ENCODE peak calls at places on chromosomes 6 and 20, in eight cellular contexts. P, Q, L, M, Z, S, F and V are unnamed samples.

GRCh38 chr6:31128093-31128676 is 7.9 kb upstream of the CDSN start:
- DNase-seq in M (peak; percentile 67), Q (peak; percentile 24), F (peak; percentile 40), L (peak; percentile 50), Z (peak; percentile 17), S (peak; percentile 79), P (peak; percentile 85), V (peak; percentile 21)

GRCh38 chr6:157531169-157531985 is 150.4 kb downstream of the ZDHHC14 start:
- DNase-seq in Q (no peak), L (no peak), M (no peak), F (no peak), S (no peak), Z (no peak), P (no peak), V (no peak)

GRCh38 chr6:123587838-123588545 is 48.8 kb downstream of the TRDN start:
- DNase-seq in S (no peak), L (no peak), M (no peak), P (no peak), Z (no peak), F (no peak), Q (no peak), V (no peak)

GRCh38 chr20:49397525-49397924 is 84.9 kb downstream of the KCNB1 start:
- DNase-seq in Z (no peak), S (no peak), P (peak; percentile 50), F (no peak), Q (peak; percentile 25), L (peak; percentile 67), M (no peak), V (peak; percentile 7)

GRCh38 chr6:13446371-13446770 is 41.0 kb downstream of the GFOD1 start:
- DNase-seq in P (no peak), L (no peak), S (no peak), M (no peak), Q (no peak), F (no peak), Z (no peak), V (no peak)

GRCh38 chr6:155880905-155881304 is 425.3 kb upstream of the NOX3 start:
- DNase-seq in Q (peak; percentile 47), L (peak; percentile 12), Z (no peak), P (peak; percentile 55), F (no peak), S (no peak), M (no peak), V (no peak)

GRCh38 chr20:46939031-46939430 is 44.4 kb downstream of the EYA2 start:
- DNase-seq in F (no peak), Q (no peak), L (peak; percentile 38), Z (no peak), M (no peak), P (peak; percentile 38), S (no peak), V (no peak)

GRCh38 chr6:45026003-45026516 is 302.1 kb upstream of the RUNX2 start:
- DNase-seq in Z (no peak), Q (peak; percentile 53), F (no peak), P (no peak), S (no peak), L (peak; percentile 55), M (no peak), V (no peak)

GRCh38 chr6:33905081-33905609 is 101.3 kb upstream of the MLN start:
- DNase-seq in Z (no peak), M (no peak), Q (no peak), F (no peak), S (no peak), P (no peak), L (no peak), V (no peak)

GRCh38 chr6:39280247-39280731 is 33.9 kb downstream of the KCNK17 start:
- DNase-seq in F (no peak), Q (no peak), Z (no peak), M (no peak), L (peak; percentile 4), S (no peak), P (peak; percentile 86), V (no peak)

GRCh38 chr6:23140879-23141278 is 571.5 kb downstream of the HDGFL1 start:
- DNase-seq in L (peak; percentile 10), Z (no peak), S (no peak), Q (peak; percentile 2), M (no peak), F (no peak), P (no peak), V (no peak)

GRCh38 chr20:57442160-57442887 is 51.1 kb downstream of the RBM38 start:
- DNase-seq in Q (no peak), S (no peak), Z (no peak), F (no peak), L (no peak), M (peak; percentile 50), P (no peak), V (no peak)

GRCh38 chr20:10705801-10706459 is 32.1 kb upstream of the JAG1 start:
- DNase-seq in S (no peak), F (no peak), Z (no peak), L (no peak), M (no peak), Q (no peak), P (peak; percentile 99), V (no peak)

GRCh38 chr6:63964347-63964746 is 328.7 kb downstream of the PHF3 start:
- DNase-seq in Z (no peak), L (no peak), F (no peak), M (no peak), S (no peak), Q (no peak), P (no peak), V (no peak)

GRCh38 chr20:20368414-20369352 is 779 bp downstream of the INSM1 start:
- DNase-seq in Z (no peak), Q (no peak), M (no peak), S (no peak), P (no peak), L (no peak), F (no peak), V (no peak)

GRCh38 chr20:5127859-5128409 is 1.1 kb downstream of the CDS2 start:
- DNase-seq in L (peak; percentile 24), S (no peak), F (no peak), M (no peak), Z (no peak), P (no peak), Q (no peak), V (no peak)

GRCh38 chr6:42217165-42217522 is 517 bp downstream of the MRPS10 start:
- DNase-seq in M (no peak), F (no peak), P (no peak), S (no peak), L (no peak), Z (no peak), Q (no peak), V (no peak)

GRCh38 chr6:23218751-23219150 is 649.4 kb downstream of the HDGFL1 start:
- DNase-seq in L (no peak), F (no peak), S (no peak), M (no peak), Q (no peak), Z (no peak), P (no peak), V (no peak)

GRCh38 chr6:129634411-129635230 is 75.4 kb downstream of the ARHGAP18 start:
- DNase-seq in Q (peak; percentile 30), L (peak; percentile 25), F (no peak), S (no peak), Z (no peak), P (no peak), M (no peak), V (no peak)

GRCh38 chr6:80468398-80468797 is 361.9 kb downstream of the BCKDHB start:
- DNase-seq in P (no peak), M (no peak), L (no peak), Q (no peak), S (no peak), F (no peak), Z (no peak), V (no peak)

DNA sequence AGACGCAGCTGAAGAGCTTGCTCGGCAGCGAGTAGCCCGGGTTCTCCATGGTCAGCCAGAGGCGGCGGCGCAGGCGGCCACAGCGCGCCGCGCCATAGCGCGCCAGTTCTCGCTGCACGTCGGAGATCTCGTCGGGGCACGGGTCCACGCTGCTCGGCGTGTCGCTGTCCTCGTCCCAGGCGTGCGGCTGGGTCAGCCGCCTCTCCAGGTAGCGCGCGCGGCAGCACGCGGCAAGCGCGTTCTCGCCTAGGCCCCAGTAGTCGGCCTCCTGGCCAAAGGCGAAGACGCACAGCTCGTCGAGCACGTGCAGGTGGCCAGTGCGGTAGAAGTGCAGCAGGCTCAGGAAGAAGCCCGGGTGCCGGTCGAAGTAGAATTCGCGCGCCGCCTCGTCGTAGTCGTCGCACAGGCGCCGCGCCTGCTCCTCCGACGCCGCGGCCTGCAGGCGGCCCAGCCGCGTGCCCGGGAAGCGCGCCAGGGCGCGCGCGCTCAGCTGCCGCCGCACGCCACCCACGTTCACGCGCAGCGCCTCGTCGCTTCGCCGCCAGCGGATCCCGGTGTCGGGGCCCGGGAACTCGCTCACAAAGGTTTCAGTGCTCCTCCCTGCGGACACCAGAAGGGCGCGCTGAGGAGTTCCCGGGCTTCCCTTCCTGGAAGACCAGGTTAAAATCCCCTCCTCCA is 2.7 kb downstream of the KCNS1 start:
- DNase-seq in L (peak; percentile 39), F (peak; percentile 26), P (no peak), S (no peak), Q (no peak), Z (peak; percentile 41), M (no peak), V (no peak)
- TF ChIP-seq CTCF in L (peak; percentile 16), F (no peak), P (no peak), S (no peak), Q (peak; percentile 26), Z (no peak), M (no peak), V (peak; percentile 2)

DNA sequence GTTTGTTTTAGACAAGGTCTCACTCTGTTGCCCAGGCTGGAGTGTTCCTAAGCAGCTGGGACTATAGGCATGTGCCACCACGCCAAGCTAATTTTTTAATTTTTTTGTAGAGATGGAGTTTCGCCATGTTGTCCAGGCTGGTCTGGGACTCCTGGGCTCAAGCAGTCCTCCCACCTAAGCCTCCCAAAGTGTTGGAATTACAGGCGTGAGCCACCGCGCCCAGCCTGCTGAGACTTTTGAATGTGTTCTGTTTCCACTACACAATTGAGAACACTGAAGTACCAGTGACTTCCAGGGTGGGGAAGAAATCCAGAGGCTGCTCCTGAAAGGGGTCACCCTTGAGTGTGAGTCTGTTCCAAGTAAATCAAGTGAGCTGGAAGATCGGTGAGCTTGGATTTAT is 81.3 kb upstream of the ARMC2 start:
- DNase-seq in Z (no peak), P (no peak), Q (no peak), S (no peak), L (no peak), M (no peak), F (no peak), V (no peak)
- H3K4me3 ChIP-seq in Z (no peak overlapping the region), P (no peak overlapping the region), Q (no peak overlapping the region), S (no peak overlapping the region), L (no peak overlapping the region), M (no peak overlapping the region), F (no peak overlapping the region), V (no peak overlapping the region)

GRCh38 chr20:61662226-61662945 is 403.3 kb downstream of the TAF4 start:
- DNase-seq in L (no peak), Z (no peak), M (no peak), Q (no peak), P (no peak), F (no peak), S (no peak), V (no peak)
- TF ChIP-seq CTCF in L (no peak), Z (no peak), M (no peak), Q (no peak), P (peak; percentile 17), F (no peak), S (no peak), V (no peak)

DNA sequence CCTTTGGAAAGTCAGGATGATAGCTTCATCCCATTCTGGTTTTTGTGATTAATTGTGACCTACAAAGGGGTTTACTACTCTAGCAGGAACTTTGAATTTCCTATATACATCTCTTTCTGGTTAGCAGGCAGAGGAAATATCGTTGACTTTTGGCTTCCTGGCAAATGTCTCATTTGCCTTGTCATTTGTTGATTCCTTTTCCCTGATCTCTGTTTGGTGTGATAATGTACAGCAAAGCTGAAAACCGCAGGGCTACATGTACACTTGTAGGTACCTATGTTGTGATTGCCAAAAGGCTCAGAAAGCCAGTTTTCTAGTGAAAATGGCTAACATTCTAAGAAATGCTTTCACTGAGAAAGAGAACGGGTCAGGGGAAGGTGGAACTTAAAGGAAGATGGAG is 44.3 kb downstream of the TOP1 start:
- DNase-seq in S (no peak), L (no peak), Z (no peak), F (no peak), M (no peak), Q (no peak), P (no peak), V (no peak)
- H3K4me3 ChIP-seq in S (no peak overlapping the region), L (no peak overlapping the region), Z (no peak overlapping the region), F (no peak overlapping the region), M (no peak overlapping the region), Q (no peak overlapping the region), P (peak overlapping the region; percentile 15), V (no peak overlapping the region)